ENCODE peak calls at places on chromosome 9, in six cellular contexts. X is spleen; B is CD8-positive, alpha-beta T cell; A is fibroblast of lung; V is gastrocnemius medialis; I is HL-60. N is an unnamed sample.

GRCh38 chr9:91101598-91102168 is 260.0 kb downstream of the AUH start:
- DNase-seq in X (peak), B (peak), A (no peak), V (no peak), I (no peak), N (no peak)

GRCh38 chr9:124882221-124882620 is 20.3 kb downstream of the ARPC5L start:
- DNase-seq in X (peak), B (no peak), A (no peak), V (no peak), I (no peak), N (no peak)

GRCh38 chr9:133143639-133144141 is 20.0 kb downstream of the GBGT1 start:
- DNase-seq in X (no peak), B (no peak), A (no peak), V (no peak), I (no peak), N (no peak)

GRCh38 chr9:18985464-18985951 is 47.5 kb downstream of the SAXO1 start:
- DNase-seq in X (no peak), B (no peak), A (peak), V (no peak), I (no peak), N (no peak)

GRCh38 chr9:26947736-26948135 is 694 bp upstream of the PLAA start:
- DNase-seq in X (peak), B (no peak), A (peak), V (no peak), I (no peak), N (no peak)

GRCh38 chr9:72873456-72873855 is 79.4 kb downstream of the ALDH1A1 start:
- DNase-seq in X (no peak), B (no peak), A (no peak), V (no peak), I (no peak), N (no peak)

GRCh38 chr9:72443855-72444254 is 77.6 kb upstream of the TMC1 start:
- DNase-seq in X (no peak), B (no peak), A (no peak), V (no peak), I (peak), N (no peak)

GRCh38 chr9:70218767-70219166 is 40.0 kb upstream of the SMC5 start:
- DNase-seq in X (no peak), B (no peak), A (peak), V (no peak), I (no peak), N (no peak)

GRCh38 chr9:4022435-4023067 is 277.3 kb downstream of the GLIS3 start:
- DNase-seq in X (no peak), B (no peak), A (no peak), V (no peak), I (no peak), N (no peak)

GRCh38 chr9:6869081-6869948 is 111.5 kb downstream of the KDM4C start:
- DNase-seq in X (no peak), B (no peak), A (no peak), V (no peak), I (no peak), N (no peak)

GRCh38 chr9:134565316-134565915 is 76.2 kb upstream of the COL5A1 start:
- DNase-seq in X (no peak), B (no peak), A (peak), V (no peak), I (no peak), N (no peak)

GRCh38 chr9:108816037-108816436 is 39.7 kb downstream of the ACTL7B start:
- DNase-seq in X (no peak), B (no peak), A (no peak), V (no peak), I (peak), N (no peak)

GRCh38 chr9:76459691-76460635 is 981 bp downstream of the GCNT1 start:
- DNase-seq in X (peak), B (no peak), A (peak), V (no peak), I (peak), N (peak)

GRCh38 chr9:129918296-129918950 is 83.2 kb downstream of the USP20 start:
- DNase-seq in X (no peak), B (no peak), A (no peak), V (no peak), I (no peak), N (no peak)

GRCh38 chr9:32571969-32572899 is 725 bp downstream of the NDUFB6 start:
- DNase-seq in X (peak), B (peak), A (peak), V (peak), I (peak), N (no peak)

GRCh38 chr9:6771722-6772121 is 13.9 kb downstream of the KDM4C start:
- DNase-seq in X (no peak), B (no peak), A (no peak), V (no peak), I (no peak), N (no peak)

GRCh38 chr9:108636023-108636422 is 219.8 kb downstream of the ACTL7B start:
- DNase-seq in X (no peak), B (no peak), A (no peak), V (no peak), I (no peak), N (no peak)

GRCh38 chr9:70654144-70654543 is 239.7 kb upstream of the KLF9 start:
- DNase-seq in X (no peak), B (no peak), A (no peak), V (no peak), I (no peak), N (no peak)

GRCh38 chr9:95506438-95506691 is 10.4 kb downstream of the PTCH1 start:
- DNase-seq in X (no peak), B (no peak), A (peak), V (no peak), I (no peak), N (no peak)

GRCh38 chr9:107710988-107711387 is 221.4 kb upstream of the KLF4 start:
- DNase-seq in X (no peak), B (no peak), A (no peak), V (no peak), I (no peak), N (no peak)

GRCh38 chr9:16816006-16816405 is 54.5 kb downstream of the BNC2 start:
- DNase-seq in X (no peak), B (no peak), A (no peak), V (no peak), I (no peak), N (no peak)

GRCh38 chr9:36407122-36407723 is 7.2 kb upstream of the RNF38 start:
- DNase-seq in X (no peak), B (peak), A (peak), V (peak), I (peak), N (no peak)

GRCh38 chr9:98855592-98855991 is 48.1 kb downstream of the GALNT12 start:
- DNase-seq in X (no peak), B (no peak), A (no peak), V (no peak), I (no peak), N (no peak)
- H3K27ac ChIP-seq in X (no peak), B (no peak), A (no peak), V (no peak), I (no peak), N (no peak)

GRCh38 chr9:83012160-83012559 is 50.8 kb downstream of the RASEF start:
- DNase-seq in X (no peak), B (no peak), A (peak), V (no peak), I (no peak), N (no peak)
- H3K27ac ChIP-seq in X (no peak), B (no peak), A (no peak), V (no peak), I (no peak), N (no peak)

GRCh38 chr9:69171517-69171916 is 2.6 kb upstream of the TJP2 start:
- DNase-seq in X (no peak), B (no peak), A (no peak), V (no peak), I (no peak), N (no peak)

GRCh38 chr9:69168709-69169217 is 5.3 kb upstream of the TJP2 start:
- DNase-seq in X (peak), B (peak), A (peak), V (no peak), I (no peak), N (no peak)

GRCh38 chr9:69172895-69173294 is 1.2 kb upstream of the TJP2 start:
- DNase-seq in X (no peak), B (no peak), A (peak), V (no peak), I (no peak), N (no peak)

GRCh38 chr9:69170231-69170630 is 3.8 kb upstream of the TJP2 start:
- DNase-seq in X (no peak), B (no peak), A (peak), V (no peak), I (no peak), N (no peak)

GRCh38 chr9:69171049-69171448 is 3.0 kb upstream of the TJP2 start:
- DNase-seq in X (no peak), B (no peak), A (peak), V (no peak), I (no peak), N (no peak)
- H3K27ac ChIP-seq in X (no peak), B (no peak), A (no peak), V (peak), I (no peak), N (no peak)

GRCh38 chr9:97623946-97624345 is 9.2 kb downstream of the TSTD2 start:
- DNase-seq in X (no peak), B (no peak), A (no peak), V (no peak), I (no peak), N (no peak)
- H3K27ac ChIP-seq in X (no peak), B (no peak), A (no peak), V (no peak), I (no peak), N (no peak)

GRCh38 chr9:113504725-113505590 is 41.4 kb downstream of the RGS3 start:
- DNase-seq in X (peak), B (no peak), A (no peak), V (no peak), I (no peak), N (no peak)
- H3K27ac ChIP-seq in X (peak), B (no peak), A (no peak), V (no peak), I (no peak), N (no peak)

DNA sequence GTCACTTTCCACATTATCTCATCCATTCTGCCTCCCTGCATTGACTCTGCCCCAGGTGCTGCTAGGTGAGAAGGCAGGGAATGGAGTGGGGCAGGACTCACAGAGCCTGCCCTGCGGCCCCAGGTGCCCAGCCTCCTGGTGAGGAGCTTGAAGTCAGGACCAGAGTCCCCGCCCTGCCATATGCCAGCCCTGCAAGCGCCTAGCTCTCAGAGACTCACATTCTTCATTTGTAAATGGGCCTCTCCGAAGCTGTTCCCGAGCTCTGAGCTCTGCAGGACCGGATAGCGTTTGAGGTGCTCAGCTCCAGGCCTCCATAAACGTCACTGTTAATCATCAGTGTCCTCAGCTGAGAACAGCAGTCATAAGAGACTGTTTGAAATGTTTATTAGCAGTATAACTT is 75.1 kb upstream of the STXBP1 start:
- DNase-seq in X (no peak), B (no peak), A (peak), V (no peak), I (no peak), N (no peak)
- H3K27ac ChIP-seq in X (no peak), B (no peak), A (peak), V (no peak), I (no peak), N (no peak)

DNA sequence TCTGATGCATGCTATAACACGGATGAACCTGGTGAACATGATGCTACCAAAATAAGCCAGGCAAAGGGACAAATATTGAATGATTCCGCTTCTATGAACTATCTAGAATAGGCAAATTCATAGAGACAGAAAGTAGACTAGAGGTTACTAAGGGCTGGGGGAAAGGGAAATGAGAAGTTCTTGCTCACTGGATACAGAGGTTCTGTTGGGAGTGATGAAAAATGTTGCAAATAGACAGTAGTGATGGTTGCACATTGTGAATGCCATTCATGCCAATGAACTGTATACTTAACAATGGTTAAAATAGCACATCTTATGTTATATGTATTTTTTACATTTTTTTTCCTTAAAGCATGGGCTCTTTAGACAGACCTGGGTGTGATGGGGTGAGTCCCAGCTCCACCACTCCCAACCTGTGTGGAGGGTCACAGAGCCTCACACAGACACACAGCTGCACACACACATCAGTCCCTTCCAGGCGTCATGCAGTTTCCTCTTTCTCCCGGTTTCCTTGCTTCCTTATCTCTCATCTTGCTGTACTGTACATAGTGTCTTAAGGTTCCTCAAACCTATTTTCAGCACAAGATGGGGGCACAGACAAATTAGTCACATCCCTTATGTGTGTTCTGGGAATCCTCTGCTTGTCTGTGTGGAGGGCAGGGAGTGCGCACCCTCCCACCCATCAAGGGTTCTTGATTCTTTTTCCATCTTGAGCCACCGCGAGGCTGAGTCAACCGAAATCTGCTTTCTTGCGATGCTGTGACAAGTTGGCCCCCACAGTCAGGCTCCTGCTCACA is 192.9 kb downstream of the CRB2 start:
- DNase-seq in X (no peak), B (no peak), A (no peak), V (no peak), I (peak), N (no peak)
- H3K27ac ChIP-seq in X (no peak), B (no peak), A (no peak), V (no peak), I (no peak), N (no peak)

GRCh38 chr9:135961277-135961705 is at the start of gene UBAC1:
- DNase-seq in X (peak), B (peak), A (peak), V (peak), I (peak), N (peak)
- H3K27ac ChIP-seq in X (peak), B (peak), A (peak), V (peak), I (peak), N (peak)

GRCh38 chr9:92165472-92165871 is 50.3 kb upstream of the SPTLC1 start:
- DNase-seq in X (no peak), B (no peak), A (no peak), V (no peak), I (peak), N (no peak)
- H3K27ac ChIP-seq in X (no peak), B (no peak), A (no peak), V (no peak), I (no peak), N (no peak)

GRCh38 chr9:131111186-131111853 is 14.1 kb upstream of the NUP214 start:
- DNase-seq in X (peak), B (no peak), A (peak), V (no peak), I (no peak), N (no peak)
- H3K27ac ChIP-seq in X (no peak), B (no peak), A (no peak), V (no peak), I (no peak), N (peak)

N was measured in substantia nigra.